ENCODE peak calls at places on chromosomes 4 and X, in five cellular contexts. X is trophoblast cell, Q is neuronal stem cell, N is IMR-90, R is H1. K is an unnamed sample.

GRCh38 chr4:53136954-53137353 is 228.9 kb downstream of the SCFD2 start:
- DNase-seq in X (no peak), Q (no peak), N (no peak), R (no peak), K (no peak)

GRCh38 chr4:156685308-156685707 is 286.3 kb downstream of the PDGFC start:
- DNase-seq in X (no peak), Q (no peak), N (no peak), R (no peak), K (peak; percentile 11)

GRCh38 chrX:14832591-14832990 is 40.3 kb downstream of the FANCB start:
- DNase-seq in X (no peak), Q (no peak), N (peak; percentile 27), R (no peak), K (no peak)

GRCh38 chr4:151198748-151199147 is 78.2 kb upstream of the PRSS48 start:
- DNase-seq in X (peak; percentile 47), Q (no peak), N (peak; percentile 54), R (no peak), K (peak; percentile 59)

GRCh38 chrX:39755152-39756032 is 342.4 kb downstream of the BCOR start:
- DNase-seq in X (peak; percentile 95), Q (peak; percentile 23), N (peak; percentile 93), R (no peak), K (peak; percentile 93)

GRCh38 chr4:158895797-158896442 is 127.1 kb downstream of the FNIP2 start:
- DNase-seq in X (no peak), Q (no peak), N (peak; percentile 46), R (no peak), K (peak; percentile 58)

GRCh38 chr4:3710451-3711182 is 55.6 kb upstream of the ADRA2C start:
- DNase-seq in X (no peak), Q (peak; percentile 54), N (no peak), R (no peak), K (no peak)

GRCh38 chrX:77442728-77443127 is 4.5 kb upstream of the FGF16 start:
- DNase-seq in X (peak; percentile 29), Q (no peak), N (peak; percentile 81), R (no peak), K (peak; percentile 63)

GRCh38 chr4:139214039-139214534 is 37.1 kb upstream of the ELF2 start:
- DNase-seq in X (no peak), Q (no peak), N (no peak), R (peak; percentile 50), K (peak; percentile 14)

GRCh38 chr4:8580321-8581093 is at the start of gene GPR78:
- DNase-seq in X (peak; percentile 97), Q (peak; percentile 92), N (peak; percentile 49), R (peak; percentile 73), K (peak; percentile 65)

GRCh38 chrX:55056820-55057690 is 17.8 kb upstream of the PAGE2B start:
- DNase-seq in X (no peak), Q (no peak), N (peak; percentile 19), R (no peak), K (peak; percentile 60)

GRCh38 chr4:763191-763810 is 57.7 kb downstream of the PCGF3 start:
- DNase-seq in X (peak; percentile 52), Q (no peak), N (no peak), R (no peak), K (no peak)

GRCh38 chr4:153785830-153786721 is 2.8 kb downstream of the SFRP2 start:
- DNase-seq in X (peak; percentile 24), Q (no peak), N (peak; percentile 14), R (no peak), K (peak; percentile 55)

GRCh38 chr4:150540959-150541360 is 41.0 kb upstream of the MAB21L2 start:
- DNase-seq in X (peak; percentile 13), Q (peak; percentile 18), N (peak; percentile 5), R (no peak), K (no peak)

GRCh38 chr4:68535976-68536375 is 40.1 kb downstream of the UGT2B17 start:
- DNase-seq in X (no peak), Q (no peak), N (no peak), R (no peak), K (no peak)

DNA sequence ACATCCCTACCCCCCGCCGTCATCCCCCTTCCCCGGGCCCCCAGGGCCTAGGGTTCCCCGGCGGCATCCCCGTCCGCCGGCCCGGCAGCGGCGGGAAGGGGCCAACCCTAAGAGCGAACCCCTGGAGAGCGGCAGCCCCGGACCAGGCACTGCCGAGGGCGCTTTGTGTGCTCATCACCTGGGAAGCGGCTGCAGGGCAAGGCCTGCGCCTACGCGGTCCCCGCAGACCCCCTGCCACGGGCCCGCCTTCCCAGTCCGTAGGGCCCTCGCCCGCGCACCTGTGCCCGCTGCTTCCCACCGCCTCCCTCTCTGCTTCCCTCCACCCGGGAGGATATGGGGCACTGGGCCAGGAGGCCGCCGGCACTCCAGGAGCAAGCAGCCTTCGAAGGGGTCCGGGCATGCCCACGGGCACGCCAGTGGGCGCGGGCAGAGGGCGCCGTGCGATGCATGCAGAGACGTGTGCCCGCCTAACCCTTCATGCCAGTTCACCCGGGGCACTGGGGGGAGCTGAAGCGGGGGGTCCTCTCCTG is 2.6 kb downstream of the FLNA start:
- DNase-seq in X (no peak), Q (no peak), N (no peak), R (no peak), K (no peak)
- H3K4me3 ChIP-seq in X (peak overlapping the region; percentile 62), Q (peak overlapping the region; percentile 86), N (peak overlapping the region; percentile 90), R (peak overlapping the region; percentile 28), K (peak overlapping the region; percentile 67)

GRCh38 chrX:24055043-24055356 is 244 bp downstream of the EIF2S3 start:
- DNase-seq in X (no peak), Q (no peak), N (no peak), R (no peak), K (no peak)
- H2BK5ac ChIP-seq in X (peak overlapping the region; percentile 89), Q (peak overlapping the region; percentile 11), N (peak overlapping the region; percentile 96), R (peak overlapping the region; percentile 100), K (peak overlapping the region; percentile 92)

GRCh38 chr4:75666299-75666698 is 6.9 kb downstream of the G3BP2 start:
- DNase-seq in X (no peak), Q (no peak), N (no peak), R (no peak), K (no peak)
- H3K9me3 ChIP-seq in X (no peaks in the 10 kb centered on the region), Q (no peaks in the 10 kb centered on the region), N (no peaks in the 10 kb centered on the region), R (no peaks in the 10 kb centered on the region), K (no peaks in the 10 kb centered on the region)

DNA sequence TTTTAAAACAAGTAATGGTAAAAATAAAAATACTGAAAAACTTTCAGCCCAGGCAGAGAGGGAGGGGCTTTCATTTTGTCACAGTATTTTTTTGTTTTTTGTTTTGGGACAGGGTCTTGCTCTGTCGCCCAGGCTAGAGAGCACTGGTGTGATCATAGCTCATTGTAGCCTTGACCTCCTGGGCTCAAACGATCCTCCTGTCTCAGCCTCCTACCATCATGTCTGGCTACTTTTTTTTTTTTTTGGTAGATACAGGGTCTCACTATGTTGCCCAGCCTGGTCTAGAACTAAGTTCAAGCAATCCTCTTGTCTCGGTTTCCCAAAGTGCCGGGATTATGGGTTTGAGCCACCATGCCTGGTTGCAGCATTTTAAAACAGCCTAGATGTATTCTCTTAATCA is 40.8 kb upstream of the FAT1 start:
- DNase-seq in X (no peak), Q (no peak), N (no peak), R (no peak), K (no peak)
- H3K4me3 ChIP-seq in X (no peak overlapping the region), Q (no peak overlapping the region), N (no peak overlapping the region), R (no peak overlapping the region), K (peak overlapping the region; percentile 58)

GRCh38 chr4:70838400-70838971 is 1.2 kb downstream of the GRSF1 start:
- DNase-seq in X (peak; percentile 20), Q (no peak), N (peak; percentile 10), R (no peak), K (peak; percentile 32)
- H2BK5ac ChIP-seq in X (peak overlapping the region; percentile 81), Q (peak overlapping the region; percentile 93), N (peak overlapping the region; percentile 69), R (peak overlapping the region; percentile 84), K (peak overlapping the region; percentile 68)

GRCh38 chrX:74853255-74853654 is 72.0 kb downstream of the NEXMIF start:
- DNase-seq in X (no peak), Q (no peak), N (no peak), R (no peak), K (no peak)
- H3K9me3 ChIP-seq in X (peaks cover 7% of the 10 kb centered on the region), Q (peaks cover 5% of the 10 kb centered on the region), N (peaks cover 21% of the 10 kb centered on the region), R (peaks cover 24% of the 10 kb centered on the region), K (peaks cover 73% of the 10 kb centered on the region)

GRCh38 chrX:137427061-137427778 is 138.7 kb upstream of the ZIC3 start:
- DNase-seq in X (no peak), Q (no peak), N (no peak), R (no peak), K (no peak)
- H3K4me3 ChIP-seq in X (no peak overlapping the region), Q (peak overlapping the region; percentile 12), N (no peak overlapping the region), R (peak overlapping the region; percentile 49), K (peak overlapping the region; percentile 76)